ENCODE peak calls at places on chromosomes 16 and 17, in nine cellular contexts. Y, J, K, M, D, I, B, R and X are unnamed samples.

GRCh38 chr17:80891096-80892018 is 100.3 kb upstream of the CHMP6 start:
- DNase-seq in Y (no peak), J (peak), K (no peak), M (no peak), D (peak), I (peak), B (no peak), R (no peak), X (peak)

GRCh38 chr16:11309895-11310633 is 28.9 kb upstream of the PRM1 start:
- DNase-seq in Y (no peak), J (no peak), K (no peak), M (no peak), D (no peak), I (no peak), B (no peak), R (no peak), X (no peak)

GRCh38 chr16:51716195-51716594 is 565.1 kb upstream of the SALL1 start:
- DNase-seq in Y (no peak), J (no peak), K (no peak), M (no peak), D (no peak), I (no peak), B (no peak), R (no peak), X (no peak)

GRCh38 chr17:38451030-38451839 is 23.0 kb downstream of the ARHGAP23 start:
- DNase-seq in Y (no peak), J (peak), K (peak), M (no peak), D (no peak), I (peak), B (no peak), R (no peak), X (no peak)

GRCh38 chr17:44071772-44072171 is 1.2 kb downstream of the G6PC3 start:
- DNase-seq in Y (no peak), J (no peak), K (no peak), M (no peak), D (no peak), I (no peak), B (no peak), R (no peak), X (no peak)

GRCh38 chr17:21210411-21211076 is 3.4 kb downstream of the TMEM11 start:
- DNase-seq in Y (no peak), J (no peak), K (no peak), M (no peak), D (no peak), I (no peak), B (no peak), R (peak), X (no peak)

GRCh38 chr16:3789375-3790067 is 72.2 kb upstream of the TRAP1 start:
- DNase-seq in Y (no peak), J (no peak), K (no peak), M (no peak), D (no peak), I (no peak), B (no peak), R (no peak), X (peak)

GRCh38 chr17:47724705-47725104 is 8.3 kb upstream of the TBX21 start:
- DNase-seq in Y (no peak), J (no peak), K (no peak), M (no peak), D (no peak), I (no peak), B (no peak), R (no peak), X (no peak)

GRCh38 chr17:83093506-83093905 is 14.1 kb downstream of the METRNL start:
- DNase-seq in Y (no peak), J (no peak), K (no peak), M (no peak), D (no peak), I (no peak), B (no peak), R (no peak), X (no peak)

GRCh38 chr17:12342609-12343248 is 322.1 kb downstream of the MAP2K4 start:
- DNase-seq in Y (no peak), J (no peak), K (peak), M (no peak), D (no peak), I (peak), B (no peak), R (peak), X (peak)

GRCh38 chr16:75264999-75265910 is 13.8 kb upstream of the BCAR1 start:
- DNase-seq in Y (no peak), J (no peak), K (peak), M (peak), D (no peak), I (no peak), B (no peak), R (peak), X (no peak)

GRCh38 chr17:68349157-68349556 is 57.9 kb downstream of the ARSG start:
- DNase-seq in Y (no peak), J (no peak), K (no peak), M (no peak), D (no peak), I (no peak), B (no peak), R (no peak), X (peak)

GRCh38 chr17:19945009-19945650 is 32.5 kb downstream of the AKAP10 start:
- DNase-seq in Y (no peak), J (no peak), K (no peak), M (no peak), D (no peak), I (no peak), B (no peak), R (no peak), X (no peak)

GRCh38 chr16:58499615-58500328 is at the start of gene NDRG4:
- DNase-seq in Y (no peak), J (peak), K (no peak), M (peak), D (peak), I (peak), B (peak), R (peak), X (peak)

GRCh38 chr16:18788828-18789514 is 1.2 kb downstream of the RPS15A start:
- DNase-seq in Y (no peak), J (no peak), K (no peak), M (no peak), D (no peak), I (no peak), B (no peak), R (no peak), X (no peak)

GRCh38 chr16:12157510-12158093 is 181.1 kb downstream of the SNX29 start:
- DNase-seq in Y (no peak), J (peak), K (no peak), M (no peak), D (no peak), I (peak), B (no peak), R (no peak), X (no peak)

GRCh38 chr17:80917716-80918560 is 73.7 kb upstream of the CHMP6 start:
- DNase-seq in Y (no peak), J (no peak), K (no peak), M (peak), D (no peak), I (no peak), B (no peak), R (no peak), X (no peak)

GRCh38 chr16:72244853-72245252 is 72.9 kb upstream of the PMFBP1 start:
- DNase-seq in Y (no peak), J (no peak), K (no peak), M (no peak), D (no peak), I (no peak), B (no peak), R (no peak), X (no peak)
- TF ChIP-seq CTCF in Y (no peak), J (no peak), K (no peak), M (no peak), D (no peak), I (peak), B (no peak), R (no peak), X (no peak)

DNA sequence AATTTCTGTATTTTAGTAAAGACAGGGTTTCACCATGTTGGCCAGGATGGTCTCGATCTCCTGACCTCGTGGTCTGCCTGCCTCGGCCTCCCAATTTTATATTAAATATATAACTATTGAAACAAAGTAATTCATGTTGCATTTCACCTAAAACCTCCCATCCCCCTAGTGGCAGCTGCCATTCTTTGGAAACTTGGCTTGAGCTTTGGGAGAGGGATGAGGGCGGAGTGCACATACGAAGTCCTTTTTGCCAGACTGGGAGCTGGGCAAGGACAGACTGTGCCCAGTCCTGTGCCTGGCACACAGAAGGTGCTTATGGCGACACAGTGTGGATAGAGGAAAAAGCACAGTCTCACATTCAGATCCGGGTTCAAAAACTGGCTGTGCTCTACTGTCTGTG is 83.8 kb downstream of the NETO2 start:
- DNase-seq in Y (no peak), J (no peak), K (no peak), M (no peak), D (no peak), I (no peak), B (no peak), R (no peak), X (no peak)
- TF ChIP-seq CTCF in Y (no peak), J (no peak), K (no peak), M (no peak), D (no peak), I (peak), B (no peak), R (no peak), X (no peak)

DNA sequence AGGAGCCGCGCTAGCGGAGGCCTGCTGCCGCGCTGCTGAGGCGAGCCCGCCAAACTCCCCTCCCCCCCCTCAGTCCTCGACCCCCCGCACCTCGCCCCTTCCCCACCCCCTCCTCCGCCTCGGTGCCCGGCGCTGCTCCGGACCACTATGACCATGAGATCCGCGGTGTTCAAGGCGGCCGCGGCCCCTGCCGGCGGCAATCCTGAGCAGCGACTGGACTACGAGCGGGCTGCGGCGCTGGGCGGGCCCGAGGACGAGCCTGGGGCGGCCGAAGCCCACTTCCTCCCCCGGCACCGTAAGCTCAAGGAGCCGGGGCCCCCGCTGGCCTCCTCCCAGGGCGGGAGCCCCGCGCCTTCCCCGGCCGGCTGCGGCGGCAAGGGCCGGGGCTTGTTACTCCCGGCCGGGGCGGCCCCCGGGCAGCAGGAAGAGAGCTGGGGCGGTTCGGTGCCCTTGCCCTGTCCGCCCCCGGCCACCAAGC is 734 bp downstream of the MSL1 start:
- DNase-seq in Y (no peak), J (no peak), K (peak), M (peak), D (no peak), I (no peak), B (no peak), R (peak), X (peak)
- TF ChIP-seq CTCF in Y (no peak), J (no peak), K (peak), M (peak), D (no peak), I (peak), B (no peak), R (no peak), X (peak)

DNA sequence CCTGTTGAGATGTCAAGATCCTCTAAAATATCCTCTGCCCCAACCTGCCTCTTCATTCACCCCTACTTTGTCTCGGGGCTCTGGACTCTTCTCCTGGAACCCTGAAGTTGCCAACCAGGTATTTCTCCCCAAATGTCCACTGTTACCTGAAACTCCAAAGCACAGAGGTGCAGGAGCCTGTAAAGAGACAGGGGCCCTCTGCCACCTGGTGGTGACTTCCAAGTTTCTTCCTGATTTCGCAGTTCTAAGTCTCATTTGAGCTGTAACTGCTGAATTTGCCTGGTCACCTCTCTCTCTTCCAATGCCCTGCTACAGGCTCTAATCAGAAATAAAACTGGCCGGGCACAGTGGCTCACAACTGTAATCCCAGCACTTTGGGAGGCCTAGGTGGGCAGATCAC is 77.1 kb upstream of the RCVRN start:
- DNase-seq in Y (no peak), J (no peak), K (no peak), M (no peak), D (no peak), I (no peak), B (no peak), R (no peak), X (no peak)
- TF ChIP-seq CTCF in Y (peak), J (no peak), K (no peak), M (no peak), D (no peak), I (peak), B (peak), R (no peak), X (peak)